ENCODE peak calls at places on chromosomes 13 and 19, in nine cellular contexts. J is activated CD4-positive, alpha-beta T cell treated with anti-CD3 and anti-CD28 coated beads, Interleukin-2, amount 10 ng/mL, durations not matched to agents 7 days and 5 days; S is DMS79 treated with DMSO at 0.1 percent for 48 hours; G is Right ventricle myocardium superior; T is stomach; Q is nephron progenitor cell; E is SHP77 treated with DMSO at 0.1 percent for 48 hours; X is ascending aorta; N is CD8-positive, alpha-beta memory T cell. O is an unnamed sample.

GRCh38 chr13:49652691-49653305 is 24.5 kb downstream of the ARL11 start:
- DNase-seq in X (no peak), T (peak; percentile 30), Q (peak; percentile 45), N (no peak), G (no peak), E (peak; percentile 73), S (no peak), J (peak; percentile 25), O (no peak)

GRCh38 chr13:79451500-79451962 is 29.4 kb upstream of the NDFIP2 start:
- DNase-seq in G (no peak), N (peak; percentile 93), E (no peak), Q (no peak), J (peak; percentile 84), T (no peak), X (no peak), S (no peak), O (no peak)

GRCh38 chr13:106153041-106153440 is 382.4 kb downstream of the EFNB2 start:
- DNase-seq in G (no peak), Q (no peak), X (no peak), J (no peak), E (no peak), S (no peak), N (no peak), T (no peak), O (no peak)

GRCh38 chr19:7442423-7442822 is 46.4 kb downstream of the PEX11G start:
- DNase-seq in X (no peak), E (no peak), N (no peak), J (no peak), G (peak; percentile 50), T (no peak), Q (no peak), S (no peak), O (peak; percentile 45)

GRCh38 chr19:44903602-44904425 is 1.8 kb upstream of the APOE start:
- DNase-seq in E (no peak), N (peak; percentile 75), Q (peak; percentile 92), J (peak; percentile 74), X (peak; percentile 88), G (peak; percentile 85), T (peak; percentile 80), S (peak; percentile 18), O (peak; percentile 90)

GRCh38 chr19:20167020-20167644 is at the start of gene ZNF486:
- DNase-seq in J (peak; percentile 95), N (peak; percentile 97), G (peak; percentile 97), X (peak; percentile 98), S (no peak), E (peak; percentile 92), T (peak; percentile 97), Q (peak; percentile 92), O (peak; percentile 97)

GRCh38 chr13:94464771-94465170 is 14.7 kb downstream of the DCT start:
- DNase-seq in S (no peak), X (no peak), Q (no peak), E (no peak), T (no peak), G (no peak), N (no peak), J (no peak), O (no peak)

GRCh38 chr13:111865826-111866225 is 201.1 kb upstream of the SOX1 start:
- DNase-seq in G (no peak), Q (no peak), S (no peak), N (no peak), J (no peak), T (no peak), E (no peak), X (no peak), O (no peak)

GRCh38 chr13:25872871-25873607 is 178.8 kb downstream of the SHISA2 start:
- DNase-seq in G (no peak), X (no peak), J (no peak), N (no peak), S (no peak), T (no peak), E (no peak), Q (no peak), O (no peak)

GRCh38 chr13:77544365-77544764 is 8.9 kb downstream of the SCEL start:
- DNase-seq in X (no peak), G (peak; percentile 78), J (no peak), S (no peak), T (peak; percentile 38), Q (no peak), N (no peak), E (no peak), O (peak; percentile 78)

GRCh38 chr13:112984501-112984900 is 15.5 kb downstream of the MCF2L start:
- DNase-seq in T (no peak), N (no peak), X (no peak), G (no peak), E (no peak), Q (no peak), S (no peak), J (no peak), O (no peak)

GRCh38 chr19:58518261-58519086 is 1.1 kb downstream of the ZBTB45 start:
- DNase-seq in S (peak; percentile 16), T (no peak), G (peak; percentile 54), E (no peak), X (no peak), N (no peak), J (no peak), Q (no peak), O (peak; percentile 71)

GRCh38 chr19:45791744-45792481 is 732 bp downstream of the DMWD start:
- DNase-seq in J (no peak), N (no peak), S (no peak), E (no peak), X (no peak), T (no peak), Q (no peak), G (no peak), O (no peak)

GRCh38 chr13:40315416-40316064 is 350.9 kb downstream of the FOXO1 start:
- DNase-seq in E (no peak), N (peak; percentile 59), S (no peak), J (peak; percentile 61), Q (no peak), T (no peak), G (no peak), X (no peak), O (peak; percentile 24)

GRCh38 chr19:31506102-31506501 is 156.9 kb upstream of the TSHZ3 start:
- DNase-seq in Q (no peak), S (no peak), N (no peak), T (no peak), E (no peak), X (no peak), G (no peak), J (no peak), O (no peak)

GRCh38 chr19:57803594-57804325 is 11.0 kb downstream of the ZNF552 start:
- DNase-seq in Q (peak; percentile 66), J (no peak), S (peak; percentile 46), G (no peak), T (peak; percentile 43), N (no peak), X (no peak), E (no peak), O (peak; percentile 65)

GRCh38 chr19:14536926-14537692 is 7.7 kb downstream of the TECR start:
- DNase-seq in X (peak; percentile 72), S (no peak), G (peak; percentile 79), Q (peak; percentile 83), J (peak; percentile 68), E (no peak), N (no peak), T (peak; percentile 87), O (peak; percentile 91)

O was measured in right cardiac atrium.